ENCODE peak calls at places on chromosomes 5 and 9, in four cellular contexts. M, U, Y and S are unnamed samples.

GRCh38 chr5:60633336-60633735 is 66.6 kb downstream of the DEPDC1B start:
- DNase-seq in M (no peak), Y (peak), U (no peak), S (no peak)

GRCh38 chr9:131735238-131736181 is 4.4 kb downstream of the RAPGEF1 start:
- DNase-seq in U (no peak), M (no peak), Y (no peak), S (no peak)

GRCh38 chr5:35821513-35821912 is 35.2 kb upstream of the IL7R start:
- DNase-seq in Y (no peak), M (no peak), U (no peak), S (no peak)

GRCh38 chr5:90802695-90803317 is 244.2 kb downstream of the ADGRV1 start:
- DNase-seq in Y (no peak), U (peak), M (no peak), S (no peak)

GRCh38 chr5:38905516-38905915 is 59.7 kb downstream of the OSMR start:
- DNase-seq in U (no peak), M (no peak), Y (no peak), S (no peak)

GRCh38 chr9:128688501-128689292 is at the start of gene SET:
- DNase-seq in Y (peak), U (peak), M (peak), S (peak)

GRCh38 chr9:15403155-15403554 is 19.5 kb upstream of the SNAPC3 start:
- DNase-seq in U (no peak), M (no peak), Y (no peak), S (no peak)

GRCh38 chr5:176789873-176790615 is 20.3 kb upstream of the UNC5A start:
- DNase-seq in M (no peak), Y (no peak), U (no peak), S (no peak)

GRCh38 chr9:128972956-128973355 is 25.5 kb downstream of the NUP188 start:
- DNase-seq in Y (no peak), U (no peak), M (no peak), S (no peak)

GRCh38 chr9:95383198-95383673 is 65.7 kb upstream of the FANCC start:
- DNase-seq in Y (no peak), U (no peak), M (no peak), S (no peak)

GRCh38 chr5:153463806-153464205 is 26.7 kb upstream of the GRIA1 start:
- DNase-seq in M (no peak), U (no peak), Y (no peak), S (no peak)

GRCh38 chr5:53343187-53343586 is 137.2 kb upstream of the FST start:
- DNase-seq in Y (no peak), M (no peak), U (no peak), S (no peak)

GRCh38 chr5:177043114-177043513 is 20.6 kb downstream of the ZNF346 start:
- DNase-seq in U (no peak), Y (no peak), M (no peak), S (no peak)

DNA sequence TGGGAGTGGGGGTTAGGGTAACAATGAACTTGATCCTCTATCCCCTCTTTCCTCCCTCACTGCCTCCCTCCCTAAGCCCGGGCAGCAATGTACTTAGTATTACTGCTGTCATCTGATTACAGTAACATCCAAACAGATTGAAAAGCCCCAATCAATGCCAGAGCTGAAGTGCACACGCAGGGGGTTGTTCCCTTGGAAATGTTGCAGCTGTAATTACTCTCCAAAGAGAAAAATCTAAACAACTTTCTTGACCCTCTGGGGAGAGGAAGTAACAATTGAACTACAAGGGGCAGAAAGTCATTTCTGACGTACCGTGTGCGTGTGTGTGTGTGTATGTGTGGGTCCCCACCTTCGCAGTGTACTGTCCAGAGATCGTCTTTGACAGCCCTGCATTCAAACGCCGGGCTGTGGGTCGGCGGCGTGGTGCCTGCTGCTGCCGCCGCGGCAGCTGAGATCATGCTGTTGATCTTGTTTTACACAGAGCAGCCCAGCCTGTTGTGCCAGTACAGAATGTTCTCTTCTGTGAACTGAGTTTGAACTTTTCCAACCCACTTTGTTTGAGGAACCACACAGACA is 66.0 kb upstream of the KLF9 start:
- DNase-seq in U (peak), M (peak), Y (peak), S (peak)
- H3K4me3 ChIP-seq in U (no peak), M (peak), Y (peak), S (no peak)

DNA sequence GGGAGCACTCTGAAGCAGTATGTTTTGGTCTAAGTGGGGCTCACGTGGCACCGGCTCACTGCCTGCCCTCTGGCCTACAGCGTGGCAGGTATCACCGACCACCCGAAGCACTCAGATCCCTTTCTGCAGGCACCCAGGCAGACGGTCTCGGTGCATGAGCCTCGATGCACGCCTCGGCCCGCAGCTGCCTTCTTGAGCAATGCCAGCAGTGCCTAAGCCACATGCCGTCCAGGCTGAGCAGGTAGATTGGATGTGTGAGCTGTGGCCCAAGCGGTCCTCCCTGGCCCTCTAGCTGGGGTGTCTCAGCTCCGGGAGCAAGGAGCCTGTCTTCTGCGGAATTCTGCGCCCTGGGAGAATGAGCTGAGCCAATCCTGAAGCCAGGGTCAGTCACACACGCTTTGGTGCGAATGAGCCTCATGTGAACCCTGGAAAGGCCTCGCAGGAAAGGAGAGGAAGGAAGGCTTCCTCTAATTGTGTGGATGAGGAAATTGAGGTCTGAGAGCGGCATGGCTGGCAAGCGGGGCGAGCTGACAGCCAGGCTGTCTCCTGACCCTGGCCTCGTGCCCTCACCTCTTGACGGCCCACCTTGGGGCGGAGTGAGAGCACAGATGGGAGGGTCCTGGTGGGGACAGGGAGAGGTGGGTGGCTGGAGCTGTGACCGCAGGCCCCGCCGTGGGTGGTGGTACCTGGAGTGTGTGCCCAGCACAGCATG is 14.4 kb downstream of the RXRA start:
- DNase-seq in U (no peak), M (peak), Y (no peak), S (no peak)
- H3K27ac ChIP-seq in U (peak), M (peak), Y (peak), S (peak)

DNA sequence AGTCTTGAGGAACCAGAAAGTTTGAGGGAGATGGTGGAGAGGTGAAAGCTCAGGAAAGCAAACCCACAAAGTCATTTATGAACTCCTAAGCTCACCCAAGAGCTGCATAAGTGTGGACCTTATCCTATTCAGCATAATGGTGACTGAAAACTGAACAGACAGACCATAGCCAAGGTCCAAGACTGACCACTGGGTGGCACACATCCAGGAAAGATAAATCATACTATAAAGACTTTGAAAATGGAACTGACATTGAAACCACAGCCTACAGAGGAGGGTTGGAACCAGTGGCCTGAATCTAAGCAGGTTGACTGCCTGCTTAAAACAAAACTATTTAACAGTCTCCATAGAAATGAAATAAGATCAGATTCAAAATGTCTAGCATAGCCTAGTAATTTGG is 121.1 kb upstream of the RGS7BP start:
- DNase-seq in Y (no peak), U (peak), M (no peak), S (no peak)
- TF ChIP-seq CTCF in Y (no peak), U (no peak), M (peak), S (no peak)

GRCh38 chr9:113520109-113520642 is 56.6 kb downstream of the RGS3 start:
- DNase-seq in U (no peak), Y (peak), M (no peak), S (no peak)
- H3K4me3 ChIP-seq in U (no peak), Y (no peak), M (no peak), S (no peak)

GRCh38 chr9:127197186-127197860 is 67.3 kb upstream of the GARNL3 start:
- DNase-seq in M (peak), U (no peak), Y (no peak), S (no peak)
- H3K27ac ChIP-seq in M (peak), U (peak), Y (no peak), S (no peak)

GRCh38 chr5:145912019-145912418 is 24.4 kb upstream of the SH3RF2 start:
- DNase-seq in U (no peak), M (no peak), Y (no peak), S (no peak)

GRCh38 chr5:145904743-145905142 is 31.6 kb upstream of the SH3RF2 start:
- DNase-seq in M (no peak), Y (no peak), U (no peak), S (no peak)

GRCh38 chr5:145906401-145906800 is 30.0 kb upstream of the SH3RF2 start:
- DNase-seq in M (no peak), Y (no peak), U (no peak), S (no peak)

GRCh38 chr5:145911164-145911563 is 25.2 kb upstream of the SH3RF2 start:
- DNase-seq in M (no peak), U (no peak), Y (no peak), S (no peak)

DNA sequence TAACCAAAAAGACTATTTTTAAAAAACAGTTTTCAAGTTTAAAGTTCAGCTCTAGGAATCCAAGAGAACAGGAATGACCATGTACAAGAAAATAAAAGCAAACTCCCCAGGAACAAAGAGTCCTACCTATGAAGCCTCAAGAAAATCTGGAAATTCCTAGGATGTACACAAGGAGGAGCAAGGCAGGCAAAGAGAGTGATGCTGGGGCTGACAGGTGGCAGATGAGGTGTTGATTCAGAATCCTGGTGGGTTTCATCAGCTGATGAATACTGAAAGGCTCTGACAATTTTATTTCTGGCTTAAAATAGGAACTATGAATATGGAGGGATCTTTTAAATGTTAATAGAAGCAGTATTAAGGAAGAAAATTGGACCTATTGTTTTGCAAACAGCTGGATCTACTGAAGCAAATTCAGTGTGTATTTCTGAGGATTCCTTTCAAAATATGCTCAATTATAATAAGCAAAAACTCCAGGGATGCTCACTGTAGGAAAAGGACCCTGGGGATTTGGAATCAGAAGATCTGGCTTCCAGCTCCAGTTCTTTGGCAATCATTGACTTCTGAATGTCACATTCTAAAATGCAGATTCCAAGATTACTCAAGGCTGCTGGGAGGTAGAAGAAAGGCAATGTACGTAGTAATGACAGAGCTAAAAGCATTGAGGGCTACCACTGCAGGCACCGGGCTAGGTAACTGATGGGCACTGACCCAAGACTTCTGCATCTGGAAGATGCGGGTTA is 28.0 kb upstream of the SH3RF2 start:
- DNase-seq in U (no peak), M (no peak), Y (no peak), S (no peak)
- TF ChIP-seq CTCF in U (no peak), M (peak), Y (no peak), S (no peak)